ENCODE peak calls at places on chromosomes 16 and 17, in seven cellular contexts. W is right cardiac atrium, B is fibroblast of lung, G is mammary epithelial cell, C is prostate gland, H is left lung, E is RWPE1. V is an unnamed sample.

GRCh38 chr16:89739383-89739782 is 18.0 kb downstream of the ZNF276 start:
- DNase-seq in B (no peak), C (no peak), E (no peak), H (no peak), G (no peak), W (peak), V (no peak)

GRCh38 chr16:70801611-70802010 is 653 bp upstream of the VAC14 start:
- DNase-seq in B (no peak), C (no peak), E (no peak), H (no peak), G (no peak), W (no peak), V (no peak)

GRCh38 chr16:22941970-22942501 is 128.1 kb downstream of the HS3ST2 start:
- DNase-seq in E (no peak), W (no peak), H (no peak), C (no peak), B (no peak), G (no peak), V (no peak)

GRCh38 chr16:68356919-68357286 is 46.1 kb downstream of the PRMT7 start:
- DNase-seq in C (no peak), B (no peak), G (no peak), W (peak), E (no peak), H (no peak), V (no peak)

GRCh38 chr17:2400474-2400866 is 390 bp downstream of the MNT start:
- DNase-seq in H (peak), C (no peak), E (no peak), B (peak), G (peak), W (peak), V (no peak)

GRCh38 chr16:52562770-52563169 is 15.8 kb upstream of the TOX3 start:
- DNase-seq in B (no peak), C (no peak), W (no peak), G (no peak), E (no peak), H (no peak), V (no peak)

GRCh38 chr17:15511142-15511541 is 43.7 kb upstream of the CDRT4 start:
- DNase-seq in C (no peak), B (no peak), G (no peak), H (no peak), W (no peak), E (no peak), V (no peak)

GRCh38 chr17:41404024-41404651 is 6.7 kb upstream of the KRT31 start:
- DNase-seq in B (peak), W (no peak), C (no peak), G (peak), H (no peak), E (peak), V (peak)

GRCh38 chr17:39648876-39649430 is 12.0 kb downstream of the STARD3 start:
- DNase-seq in G (no peak), H (no peak), E (no peak), W (no peak), B (peak), C (no peak), V (no peak)

GRCh38 chr16:68069511-68070248 is 15.5 kb upstream of the NFATC3 start:
- DNase-seq in G (no peak), W (peak), C (no peak), B (no peak), E (no peak), H (peak), V (no peak)

GRCh38 chr16:89013692-89014455 is 36.9 kb upstream of the CBFA2T3 start:
- DNase-seq in W (peak), G (no peak), H (peak), E (no peak), B (no peak), C (no peak), V (no peak)

GRCh38 chr17:82593590-82594087 is 54.6 kb downstream of the WDR45B start:
- DNase-seq in H (peak), G (no peak), E (no peak), B (no peak), C (no peak), W (no peak), V (no peak)
- H3K27ac ChIP-seq in H (peak), G (peak), E (peak), B (peak), C (peak), W (peak), V (peak)

DNA sequence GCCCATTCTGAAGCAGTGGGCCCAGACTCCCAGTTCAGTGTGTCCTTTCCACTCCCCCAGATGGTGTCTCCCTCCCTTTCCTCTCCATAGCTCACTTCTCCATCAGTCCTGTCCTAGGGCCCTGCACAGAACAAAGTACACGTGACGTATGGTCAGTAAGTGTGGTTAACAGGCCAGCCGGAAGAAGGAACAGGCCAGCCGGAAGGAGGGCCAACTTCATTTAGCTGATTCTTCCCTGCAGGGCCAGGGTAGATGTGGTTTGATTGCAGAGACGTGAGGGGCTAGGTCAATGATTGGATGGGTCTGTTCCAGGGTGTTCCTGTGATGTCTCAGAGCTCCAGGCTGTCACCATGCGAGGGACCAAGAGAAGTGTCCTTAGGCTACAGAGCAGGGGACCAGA is 28.9 kb upstream of the SPPL2C start:
- DNase-seq in G (no peak), W (no peak), B (no peak), E (no peak), C (no peak), H (no peak), V (no peak)
- H3K27ac ChIP-seq in G (no peak), W (no peak), B (no peak), E (no peak), C (no peak), H (no peak), V (no peak)

GRCh38 chr17:68201425-68201785 is 46.4 kb upstream of the AMZ2 start:
- DNase-seq in E (no peak), H (no peak), C (no peak), G (no peak), W (no peak), B (no peak), V (no peak)

GRCh38 chr17:68207651-68208253 is 40.1 kb upstream of the AMZ2 start:
- DNase-seq in G (no peak), B (no peak), C (peak), H (peak), W (no peak), E (no peak), V (no peak)

GRCh38 chr17:68205251-68205807 is 42.5 kb upstream of the AMZ2 start:
- DNase-seq in G (peak), E (peak), H (peak), B (peak), W (peak), C (peak), V (peak)

GRCh38 chr17:68200689-68201424 is 47.0 kb upstream of the AMZ2 start:
- DNase-seq in B (peak), G (peak), C (peak), E (peak), W (peak), H (peak), V (no peak)

GRCh38 chr17:68204736-68205135 is 43.1 kb upstream of the AMZ2 start:
- DNase-seq in C (no peak), W (peak), G (no peak), E (no peak), H (peak), B (no peak), V (no peak)
- H3K27ac ChIP-seq in C (peak), W (no peak), G (no peak), E (peak), H (peak), B (no peak), V (no peak)

DNA sequence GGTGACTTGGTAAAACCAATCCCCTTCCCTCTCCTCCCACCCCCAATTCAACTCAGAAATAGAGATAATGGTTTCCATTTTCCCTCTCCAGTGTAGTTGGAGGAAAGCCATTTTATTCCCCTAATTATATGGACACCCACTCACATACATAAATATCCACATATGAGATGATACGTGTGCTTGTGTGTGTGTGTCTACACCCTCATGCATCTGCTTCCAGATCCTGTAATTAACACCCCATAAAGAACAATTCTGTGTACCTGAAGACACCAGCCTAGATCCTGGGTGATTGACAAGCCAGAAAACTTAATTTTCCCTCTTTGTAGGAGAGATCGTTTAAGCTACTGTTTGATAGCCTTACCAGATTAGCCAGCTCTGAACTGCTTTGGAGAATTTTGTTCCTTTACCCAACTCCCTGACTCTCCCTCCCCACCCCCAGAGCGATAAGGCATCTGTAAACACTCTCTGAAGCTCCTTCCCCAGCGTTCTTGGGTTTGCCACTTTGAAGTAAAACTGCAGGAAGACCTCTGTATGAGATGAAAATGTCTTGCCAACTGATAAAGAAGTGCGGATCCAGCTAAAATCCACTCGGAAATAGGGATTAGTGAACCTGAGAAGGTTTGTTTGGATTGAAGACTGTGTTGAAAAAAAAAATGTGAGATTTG is 175.7 kb downstream of the RGS9 start:
- DNase-seq in E (no peak), W (no peak), G (no peak), C (no peak), B (no peak), H (no peak), V (no peak)
- H3K27ac ChIP-seq in E (no peak), W (no peak), G (no peak), C (no peak), B (no peak), H (no peak), V (no peak)

DNA sequence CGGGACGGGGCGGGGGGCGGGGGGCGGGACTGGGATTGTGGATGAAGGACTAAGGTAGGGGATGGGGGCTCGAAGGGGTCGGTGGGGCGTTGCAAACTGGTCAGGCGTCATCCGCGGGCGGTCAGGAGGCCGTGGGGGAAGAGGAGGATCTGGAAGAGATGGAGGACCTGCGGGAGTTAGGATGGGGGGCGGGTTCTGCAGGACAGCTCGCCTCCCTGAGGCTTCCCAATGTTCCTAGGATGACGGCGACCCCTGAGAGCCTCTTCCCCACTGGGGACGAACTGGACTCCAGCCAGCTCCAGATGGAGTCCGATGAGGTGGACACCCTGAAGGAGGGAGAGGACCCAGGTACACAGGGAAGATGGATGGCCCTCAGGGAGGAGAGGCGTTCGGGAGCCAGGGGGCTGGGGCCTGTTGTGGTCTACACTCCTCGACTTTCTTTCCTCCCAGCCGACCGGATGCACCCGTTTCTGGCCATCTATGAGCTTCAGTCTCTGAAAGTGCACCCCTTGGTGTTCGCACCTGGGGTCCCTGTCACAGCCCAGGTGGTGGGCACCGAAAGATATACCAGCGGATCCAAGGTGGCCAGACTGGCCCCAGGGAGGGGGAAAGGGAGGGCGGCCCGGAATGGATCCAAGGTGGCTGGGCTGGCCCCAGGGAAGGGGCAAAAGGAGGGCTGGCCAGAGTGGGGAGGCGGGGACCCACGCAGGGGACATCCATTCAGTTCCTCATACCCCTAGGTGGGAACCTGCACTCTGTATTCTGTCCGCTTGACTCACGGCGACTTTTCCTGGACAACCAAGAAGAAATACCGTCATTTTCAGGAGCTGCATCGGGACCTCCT is 804 bp downstream of the PLD2 start:
- DNase-seq in W (peak), B (no peak), H (no peak), G (no peak), C (no peak), E (no peak), V (no peak)
- H3K27ac ChIP-seq in W (no peak), B (no peak), H (no peak), G (no peak), C (peak), E (peak), V (peak)

DNA sequence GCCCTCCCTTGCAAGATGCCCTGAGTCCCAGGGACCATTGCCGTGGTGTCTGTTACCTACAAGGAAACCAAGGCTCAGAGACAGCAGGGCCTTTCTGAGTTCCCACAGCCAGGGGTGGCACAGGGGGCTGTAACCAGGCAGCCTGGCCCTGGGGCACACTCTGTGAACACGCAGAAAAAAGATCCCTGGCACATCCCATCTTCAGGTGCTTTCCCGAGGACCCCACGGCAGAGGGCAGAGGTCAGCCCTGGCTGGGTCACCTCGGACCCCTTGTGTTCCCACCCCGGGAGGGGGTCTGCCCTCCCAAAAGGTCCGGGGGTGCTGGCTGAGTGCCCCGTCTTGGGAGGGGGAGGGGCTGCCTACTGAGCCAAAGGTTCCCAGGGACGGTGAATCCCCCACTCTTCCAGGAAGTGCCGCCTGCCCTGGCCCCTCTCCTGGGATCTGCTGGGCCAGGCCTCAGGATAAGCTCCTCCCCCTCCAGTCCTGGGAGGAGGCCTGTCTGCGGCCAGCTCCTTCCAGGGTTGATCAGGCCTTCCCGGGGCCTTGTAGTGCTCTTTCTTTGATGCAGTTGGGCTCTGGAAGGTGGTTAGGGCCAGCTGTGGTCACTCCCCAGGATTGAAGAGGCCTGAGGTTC is 8.1 kb downstream of the GLIS2 start:
- DNase-seq in H (peak), G (no peak), W (peak), C (no peak), B (peak), E (no peak), V (no peak)
- H3K27ac ChIP-seq in H (peak), G (no peak), W (peak), C (peak), B (peak), E (peak), V (peak)

GRCh38 chr16:25063865-25064264 is 47.7 kb upstream of the LCMT1 start:
- DNase-seq in H (no peak), B (peak), W (no peak), E (no peak), G (no peak), C (no peak), V (no peak)
- H3K27ac ChIP-seq in H (no peak), B (no peak), W (peak), E (no peak), G (no peak), C (no peak), V (no peak)